ENCODE peak calls at places on chromosomes 11 and 22, in eight cellular contexts. N, K, P, L, O, I, J and R are unnamed samples.

GRCh38 chr11:88357323-88358039 is 19.9 kb upstream of the CTSC start:
- DNase-seq in L (no peak), K (peak), O (no peak), P (no peak), N (no peak), J (no peak), I (peak), R (no peak)

GRCh38 chr11:5364214-5364613 is 12.9 kb downstream of the OR51B6 start:
- DNase-seq in J (no peak), I (peak), N (no peak), P (no peak), K (peak), L (no peak), O (no peak), R (no peak)

GRCh38 chr11:60563553-60564235 is 48.5 kb downstream of the MS4A13 start:
- DNase-seq in K (no peak), O (no peak), J (no peak), P (no peak), L (peak), N (no peak), I (no peak), R (no peak)

GRCh38 chr11:79045018-79045787 is 395.6 kb downstream of the TENM4 start:
- DNase-seq in K (no peak), P (no peak), N (no peak), I (no peak), O (no peak), L (no peak), J (no peak), R (no peak)

GRCh38 chr11:40722179-40722795 is 737.2 kb downstream of the LRRC4C start:
- DNase-seq in J (peak), K (no peak), N (no peak), I (peak), L (peak), O (no peak), P (no peak), R (no peak)

GRCh38 chr11:59429924-59430516 is 3.8 kb upstream of the OR5A2 start:
- DNase-seq in L (peak), N (no peak), K (peak), O (peak), I (peak), J (no peak), P (peak), R (no peak)

GRCh38 chr11:62402226-62402625 is 16.6 kb upstream of the SCGB1A1 start:
- DNase-seq in L (no peak), I (no peak), P (peak), J (peak), N (peak), O (peak), K (no peak), R (no peak)

GRCh38 chr11:111452146-111452545 is 60.0 kb downstream of the BTG4 start:
- DNase-seq in N (no peak), L (no peak), P (no peak), J (no peak), O (no peak), I (no peak), K (peak), R (no peak)

GRCh38 chr11:88683024-88683423 is 345.5 kb upstream of the CTSC start:
- DNase-seq in J (no peak), P (no peak), N (no peak), L (no peak), I (no peak), O (no peak), K (no peak), R (no peak)

GRCh38 chr11:83910135-83910534 is 624.0 kb upstream of the CCDC90B start:
- DNase-seq in I (no peak), J (no peak), O (no peak), N (no peak), L (no peak), P (no peak), K (no peak), R (no peak)

GRCh38 chr11:1006762-1007161 is 29.8 kb downstream of the MUC6 start:
- DNase-seq in P (no peak), K (no peak), I (no peak), N (no peak), O (no peak), J (no peak), L (no peak), R (no peak)

GRCh38 chr22:37303821-37304274 is 21.5 kb downstream of the CYTH4 start:
- DNase-seq in O (no peak), K (peak), L (no peak), I (peak), J (no peak), N (no peak), P (no peak), R (no peak)

GRCh38 chr22:22955866-22956535 is 68.4 kb downstream of the IGLL5 start:
- DNase-seq in J (peak), I (peak), O (peak), K (peak), L (peak), N (peak), P (peak), R (peak)

GRCh38 chr22:19663286-19663815 is 51.0 kb upstream of the SEPTIN5 start:
- DNase-seq in L (no peak), P (no peak), J (no peak), K (peak), N (peak), I (peak), O (no peak), R (no peak)

GRCh38 chr22:31230871-31231621 is 18.9 kb downstream of the LIMK2 start:
- DNase-seq in O (peak), K (peak), N (no peak), P (peak), J (no peak), I (peak), L (peak), R (peak)

GRCh38 chr11:72229925-72230763 is 5.6 kb downstream of the INPPL1 start:
- DNase-seq in J (no peak), N (peak), L (no peak), P (no peak), K (no peak), O (no peak), I (no peak), R (no peak)

GRCh38 chr22:38455530-38456271 is 702 bp upstream of the KCNJ4 start:
- DNase-seq in K (no peak), I (peak), L (peak), P (no peak), J (no peak), N (peak), O (no peak), R (no peak)

GRCh38 chr11:20243974-20244373 is 83.7 kb upstream of the DBX1 start:
- DNase-seq in P (no peak), K (no peak), N (no peak), I (peak), O (no peak), J (no peak), L (no peak), R (no peak)

GRCh38 chr22:38317237-38317994 is at the start of gene CSNK1E:
- DNase-seq in J (peak), I (peak), K (peak), O (peak), L (peak), N (peak), P (peak), R (no peak)

GRCh38 chr11:111395081-111395480 is 16.0 kb upstream of the POU2AF1 start:
- DNase-seq in I (no peak), L (no peak), O (no peak), K (no peak), P (no peak), N (no peak), J (no peak), R (no peak)

GRCh38 chr11:12159351-12160099 is 49.1 kb downstream of the MICAL2 start:
- DNase-seq in O (no peak), K (peak), N (no peak), I (peak), J (peak), L (no peak), P (no peak), R (peak)
- H3K27ac ChIP-seq in O (no peak), K (peak), N (peak), I (peak), J (peak), L (no peak), P (no peak), R (peak)

GRCh38 chr22:46592390-46592872 is 27.8 kb upstream of the GRAMD4 start:
- DNase-seq in O (peak), P (no peak), I (peak), J (peak), N (peak), K (peak), L (no peak), R (no peak)
- H3K27ac ChIP-seq in O (no peak), P (no peak), I (no peak), J (peak), N (peak), K (peak), L (no peak), R (peak)

GRCh38 chr11:66316849-66317251 is at the start of gene CD248:
- DNase-seq in L (peak), O (no peak), I (peak), P (no peak), K (peak), J (peak), N (peak), R (no peak)
- H3K27ac ChIP-seq in L (peak), O (peak), I (peak), P (peak), K (peak), J (peak), N (peak), R (no peak)

GRCh38 chr22:50269573-50270301 is 443 bp downstream of the MAPK11 start:
- DNase-seq in L (no peak), I (peak), N (peak), K (no peak), P (no peak), O (peak), J (no peak), R (peak)
- H3K27ac ChIP-seq in L (no peak), I (no peak), N (peak), K (no peak), P (no peak), O (no peak), J (peak), R (no peak)

GRCh38 chr11:117959438-117960149 is 26.6 kb upstream of the IL10RA start:
- DNase-seq in K (no peak), P (no peak), J (no peak), L (no peak), N (no peak), I (no peak), O (no peak), R (no peak)
- H3K27ac ChIP-seq in K (no peak), P (no peak), J (peak), L (no peak), N (no peak), I (no peak), O (no peak), R (no peak)

DNA sequence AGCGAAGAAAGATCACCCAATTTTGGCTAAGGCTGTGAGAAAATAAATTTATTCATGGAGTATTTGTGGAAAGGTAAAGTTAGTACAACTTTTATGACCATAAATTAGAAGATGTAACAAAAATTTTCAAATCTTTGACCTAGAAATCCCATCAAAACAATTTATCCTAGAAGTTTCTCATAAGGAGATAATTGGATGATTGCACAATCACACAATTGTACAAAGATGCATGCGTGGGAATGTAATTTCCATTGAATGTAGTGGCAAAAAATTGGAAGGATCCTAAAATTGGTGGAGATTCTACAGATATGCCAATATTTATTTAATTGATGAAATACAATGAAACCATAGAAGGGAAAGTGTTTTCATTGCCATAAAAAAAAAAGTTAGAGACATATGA is 11.6 kb downstream of the SRPRA start:
- DNase-seq in N (no peak), J (no peak), K (no peak), L (no peak), P (no peak), O (no peak), I (no peak), R (no peak)
- H3K27ac ChIP-seq in N (no peak), J (no peak), K (no peak), L (no peak), P (no peak), O (no peak), I (no peak), R (no peak)

GRCh38 chr11:70646272-70647049 is 248.1 kb downstream of the CTTN start:
- DNase-seq in L (no peak), I (no peak), O (no peak), P (no peak), N (no peak), J (no peak), K (no peak), R (no peak)
- H3K27ac ChIP-seq in L (peak), I (no peak), O (no peak), P (no peak), N (no peak), J (no peak), K (no peak), R (no peak)